ENCODE peak calls at places on chromosomes 12 and 14, in six cellular contexts. B is K562, P is HepG2, Z is H1, Q is GM12892, W is GM12878. M is an unnamed sample.

GRCh38 chr12:112140728-112141127 is 15.4 kb downstream of the TRAFD1 start:
- DNase-seq in B (no peak), P (no peak), Z (no peak), Q (no peak), W (no peak), M (no peak)

GRCh38 chr12:25373396-25373795 is 122.7 kb upstream of the KRAS start:
- DNase-seq in B (no peak), P (no peak), Z (no peak), Q (no peak), W (no peak), M (no peak)

GRCh38 chr14:67599698-67600561 is at the start of gene PIGH:
- DNase-seq in B (peak), P (peak), Z (peak), Q (peak), W (peak), M (peak)

GRCh38 chr14:32022938-32023466 is 54.1 kb upstream of the ARHGAP5 start:
- DNase-seq in B (no peak), P (no peak), Z (no peak), Q (no peak), W (no peak), M (no peak)

GRCh38 chr12:24404086-24404815 is 454.8 kb upstream of the SOX5 start:
- DNase-seq in B (no peak), P (peak), Z (no peak), Q (no peak), W (no peak), M (no peak)

GRCh38 chr12:114335607-114336006 is 70.3 kb downstream of the TBX5 start:
- DNase-seq in B (no peak), P (no peak), Z (peak), Q (no peak), W (no peak), M (no peak)

GRCh38 chr14:76011959-76012802 is 26.6 kb downstream of the IFT43 start:
- DNase-seq in B (no peak), P (no peak), Z (peak), Q (no peak), W (no peak), M (no peak)

GRCh38 chr12:19978193-19978592 is 390.1 kb upstream of the PDE3A start:
- DNase-seq in B (no peak), P (no peak), Z (no peak), Q (no peak), W (no peak), M (no peak)

GRCh38 chr12:3658327-3659163 is 94.4 kb downstream of the CRACR2A start:
- DNase-seq in B (peak), P (peak), Z (peak), Q (peak), W (no peak), M (peak)

GRCh38 chr14:20662968-20663731 is 21.2 kb upstream of the RNASE4 start:
- DNase-seq in B (peak), P (peak), Z (peak), Q (no peak), W (peak), M (peak)

GRCh38 chr14:22598099-22598895 is at the start of gene ABHD4:
- DNase-seq in B (peak), P (peak), Z (peak), Q (peak), W (no peak), M (peak)

GRCh38 chr12:30847259-30847658 is 79.3 kb upstream of the TSPAN11 start:
- DNase-seq in B (peak), P (peak), Z (no peak), Q (no peak), W (peak), M (no peak)

GRCh38 chr14:77059276-77059934 is 30.9 kb upstream of the IRF2BPL start:
- DNase-seq in B (peak), P (peak), Z (no peak), Q (no peak), W (no peak), M (no peak)

GRCh38 chr14:95690815-95691214 is 4.6 kb downstream of the TCL1B start:
- DNase-seq in B (no peak), P (no peak), Z (no peak), Q (no peak), W (no peak), M (no peak)

GRCh38 chr14:34872822-34873590 is 2.2 kb downstream of the BAZ1A start:
- DNase-seq in B (no peak), P (peak), Z (no peak), Q (peak), W (no peak), M (peak)

GRCh38 chr14:72513994-72514659 is 379.8 kb downstream of the DPF3 start:
- DNase-seq in B (peak), P (peak), Z (peak), Q (no peak), W (no peak), M (no peak)

GRCh38 chr12:49098035-49098451 is 3.4 kb upstream of the DHH start:
- DNase-seq in B (peak), P (peak), Z (peak), Q (no peak), W (no peak), M (no peak)

GRCh38 chr14:59961518-59962062 is 41.6 kb downstream of the LRRC9 start:
- DNase-seq in B (no peak), P (no peak), Z (no peak), Q (no peak), W (no peak), M (no peak)

GRCh38 chr12:29223936-29224921 is 75.2 kb downstream of the FAR2 start:
- DNase-seq in B (no peak), P (no peak), Z (no peak), Q (no peak), W (no peak), M (no peak)

GRCh38 chr12:118376089-118377004 is at the start of gene SUDS3:
- DNase-seq in B (peak), P (peak), Z (peak), Q (peak), W (peak), M (peak)

GRCh38 chr12:1790470-1790869 is 29.9 kb upstream of the LRTM2 start:
- DNase-seq in B (no peak), P (no peak), Z (peak), Q (no peak), W (no peak), M (no peak)

GRCh38 chr12:78386871-78387270 is 477.7 kb upstream of the SYT1 start:
- DNase-seq in B (no peak), P (no peak), Z (no peak), Q (no peak), W (no peak), M (no peak)

GRCh38 chr12:55142896-55143870 is 17.0 kb downstream of the OR9K2 start:
- DNase-seq in B (peak), P (peak), Z (peak), Q (no peak), W (no peak), M (no peak)

GRCh38 chr12:123024819-123025391 is 44.4 kb downstream of the ARL6IP4 start:
- DNase-seq in B (no peak), P (no peak), Z (no peak), Q (no peak), W (no peak), M (no peak)

GRCh38 chr14:51176819-51177218 is 63.2 kb upstream of the TMX1 start:
- DNase-seq in B (no peak), P (no peak), Z (no peak), Q (no peak), W (no peak), M (no peak)

GRCh38 chr14:21846227-21846885 is 172.7 kb upstream of the OR4E1 start:
- DNase-seq in B (peak), P (peak), Z (peak), Q (no peak), W (no peak), M (no peak)

GRCh38 chr14:57725399-57726077 is 140.4 kb downstream of the SLC35F4 start:
- DNase-seq in B (no peak), P (peak), Z (no peak), Q (no peak), W (no peak), M (no peak)

GRCh38 chr12:29149691-29150382 is 759 bp downstream of the FAR2 start:
- DNase-seq in B (peak), P (no peak), Z (peak), Q (no peak), W (no peak), M (peak)

GRCh38 chr12:1605129-1606020 is 11.0 kb upstream of the FBXL14 start:
- DNase-seq in B (peak), P (peak), Z (peak), Q (no peak), W (no peak), M (no peak)

GRCh38 chr12:47838286-47838931 is 18.7 kb upstream of the HDAC7 start:
- DNase-seq in B (peak), P (peak), Z (no peak), Q (no peak), W (no peak), M (no peak)

GRCh38 chr14:67359775-67360468 is at the start of the genes ATP6V1D and EIF2S1:
- DNase-seq in B (peak), P (peak), Z (peak), Q (peak), W (peak), M (peak)

GRCh38 chr14:52937306-52937705 is 13.5 kb downstream of the FERMT2 start:
- DNase-seq in B (no peak), P (no peak), Z (no peak), Q (no peak), W (no peak), M (no peak)

GRCh38 chr12:46320731-46321130 is 51.8 kb downstream of the SLC38A2 start:
- DNase-seq in B (no peak), P (no peak), Z (no peak), Q (no peak), W (no peak), M (no peak)

GRCh38 chr14:73988065-73988464 is 31.0 kb downstream of the ENTPD5 start:
- DNase-seq in B (no peak), P (no peak), Z (no peak), Q (no peak), W (no peak), M (no peak)

GRCh38 chr12:125878483-125878882 is 813.2 kb downstream of the AACS start:
- DNase-seq in B (no peak), P (no peak), Z (no peak), Q (no peak), W (no peak), M (no peak)

GRCh38 chr12:79687711-79688270 is 3.0 kb downstream of the PAWR start:
- DNase-seq in B (no peak), P (no peak), Z (no peak), Q (no peak), W (no peak), M (no peak)

GRCh38 chr12:56299853-56300643 is at the start of gene CS:
- DNase-seq in B (peak), P (peak), Z (peak), Q (peak), W (peak), M (peak)

GRCh38 chr12:46259071-46259470 is 9.8 kb downstream of the SLC38A1 start:
- DNase-seq in B (no peak), P (peak), Z (no peak), Q (no peak), W (no peak), M (no peak)

GRCh38 chr12:18998343-18999270 is 130.9 kb upstream of the PLEKHA5 start:
- DNase-seq in B (no peak), P (no peak), Z (no peak), Q (no peak), W (no peak), M (no peak)

GRCh38 chr12:119781804-119782203 is 95.3 kb downstream of the CIT start:
- DNase-seq in B (no peak), P (no peak), Z (no peak), Q (no peak), W (no peak), M (no peak)
- TF ChIP-seq TAF1 in B (no peak), P (no peak), Z (no peak), Q (no peak), W (no peak), M (no peak)

GRCh38 chr14:103558071-103558882 is 4.2 kb downstream of the BAG5 start:
- DNase-seq in B (no peak), P (no peak), Z (no peak), Q (no peak), W (no peak), M (no peak)

GRCh38 chr14:103561381-103562134 is 899 bp downstream of the BAG5 start:
- DNase-seq in B (peak), P (peak), Z (no peak), Q (peak), W (no peak), M (peak)

GRCh38 chr14:103562385-103563088 is at the start of the genes BAG5 and COA8:
- DNase-seq in B (peak), P (peak), Z (peak), Q (peak), W (peak), M (peak)

GRCh38 chr14:103562135-103562384 is 397 bp downstream of the BAG5 start:
- DNase-seq in B (no peak), P (no peak), Z (no peak), Q (no peak), W (no peak), M (no peak)

GRCh38 chr14:103563089-103563620 is 395 bp downstream of the COA8 start:
- DNase-seq in B (peak), P (peak), Z (no peak), Q (peak), W (no peak), M (no peak)
- TF ChIP-seq POLR2A in B (no peak), P (no peak), Z (no peak), Q (no peak), W (no peak), M (no peak)

GRCh38 chr14:90087433-90087832 is 25.6 kb downstream of the KCNK13 start:
- DNase-seq in B (no peak), P (peak), Z (no peak), Q (no peak), W (no peak), M (no peak)
- TF ChIP-seq TAF1 in B (no peak), P (no peak), Z (no peak), Q (no peak), W (no peak), M (no peak)

DNA sequence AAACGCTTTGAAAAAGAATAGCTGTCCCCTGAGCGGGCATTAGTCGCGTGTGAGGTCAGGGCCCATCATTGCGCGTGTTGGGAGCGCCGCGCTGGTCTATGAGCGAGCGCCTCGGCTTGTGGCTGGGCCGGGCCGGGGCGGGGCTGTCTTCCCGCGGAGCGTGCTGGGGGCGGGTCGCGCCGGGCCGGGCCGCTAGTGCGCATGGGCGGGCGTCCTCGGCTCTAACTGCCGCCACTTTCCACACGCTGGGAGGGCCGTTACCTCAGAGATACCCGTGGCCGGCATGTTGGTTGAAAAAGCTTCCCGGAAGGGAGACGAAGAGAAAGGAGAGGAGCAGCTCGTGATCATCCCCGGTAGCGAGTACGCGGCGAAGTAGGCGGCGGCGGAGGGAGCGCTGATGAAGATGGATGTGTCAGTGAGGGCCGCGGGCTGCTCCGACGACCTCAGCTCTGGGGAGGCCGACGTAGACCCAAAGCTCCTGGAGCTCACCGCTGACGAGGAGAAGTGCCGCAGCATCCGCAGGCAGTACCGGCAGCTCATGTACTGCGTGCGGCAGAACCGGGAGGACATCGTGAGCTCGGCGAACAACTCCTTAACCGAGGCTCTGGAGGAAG is at the start of gene EID3:
- DNase-seq in B (no peak), P (no peak), Z (peak), Q (peak), W (no peak), M (peak)
- TF ChIP-seq POLR2A in B (no peak), P (no peak), Z (peak), Q (peak), W (peak), M (peak)

GRCh38 chr14:94411638-94412037 is 23.2 kb upstream of the SERPINA1 start:
- DNase-seq in B (no peak), P (peak), Z (no peak), Q (no peak), W (no peak), M (no peak)
- TF ChIP-seq TAF1 in B (no peak), P (no peak), Z (no peak), Q (no peak), W (no peak), M (no peak)

GRCh38 chr12:77005699-77006098 is 59.7 kb downstream of the E2F7 start:
- DNase-seq in B (no peak), P (no peak), Z (no peak), Q (no peak), W (no peak), M (no peak)

GRCh38 chr12:77007476-77007875 is 57.9 kb downstream of the E2F7 start:
- DNase-seq in B (no peak), P (no peak), Z (no peak), Q (no peak), W (no peak), M (no peak)

GRCh38 chr12:77013091-77013490 is 52.3 kb downstream of the E2F7 start:
- DNase-seq in B (no peak), P (no peak), Z (no peak), Q (no peak), W (no peak), M (no peak)

GRCh38 chr12:77016621-77017020 is 48.7 kb downstream of the E2F7 start:
- DNase-seq in B (no peak), P (no peak), Z (no peak), Q (no peak), W (no peak), M (no peak)

GRCh38 chr12:77010637-77011548 is 54.5 kb downstream of the E2F7 start:
- DNase-seq in B (peak), P (peak), Z (peak), Q (peak), W (peak), M (peak)
- TF ChIP-seq POLR2A in B (no peak), P (no peak), Z (no peak), Q (no peak), W (no peak), M (no peak)

GRCh38 chr14:104085889-104086201 is 345 bp downstream of the ASPG start:
- DNase-seq in B (no peak), P (no peak), Z (no peak), Q (peak), W (no peak), M (peak)

GRCh38 chr14:104087981-104088850 is 2.7 kb downstream of the ASPG start:
- DNase-seq in B (no peak), P (peak), Z (peak), Q (peak), W (no peak), M (no peak)

GRCh38 chr14:104087505-104087904 is 2.0 kb downstream of the ASPG start:
- DNase-seq in B (no peak), P (no peak), Z (no peak), Q (no peak), W (no peak), M (no peak)

GRCh38 chr14:104086210-104086660 is 735 bp downstream of the ASPG start:
- DNase-seq in B (no peak), P (no peak), Z (peak), Q (peak), W (no peak), M (peak)

GRCh38 chr14:104086661-104087461 is 1.4 kb downstream of the ASPG start:
- DNase-seq in B (no peak), P (no peak), Z (peak), Q (peak), W (no peak), M (peak)
- TF ChIP-seq TAF1 in B (no peak), P (no peak), Z (no peak), Q (no peak), W (no peak), M (no peak)